ENCODE peak calls at places on chromosomes 6 and 20, in eight cellular contexts. One of them, this sample, is unnamed.

GRCh38 chr20:50110141-50111047 is 2.6 kb downstream of the UBE2V1 start:
- DNase-seq in fibroblast of mammary gland: peak; percentile 33
- DNase-seq in A673: no peak
- DNase-seq in NT2/D1: no peak
- DNase-seq in lower lobe of right lung: no peak
- DNase-seq in right lobe of liver: no peak
- DNase-seq in A549: no peak
- DNase-seq in SK-N-SH: no peak
- DNase-seq in this sample: no peak

GRCh38 chr6:143362192-143362558 is 88.3 kb downstream of the ADAT2 start:
- DNase-seq in A549: no peak
- DNase-seq in right lobe of liver: no peak
- DNase-seq in NT2/D1: no peak
- DNase-seq in fibroblast of mammary gland: no peak
- DNase-seq in lower lobe of right lung: no peak
- DNase-seq in A673: no peak
- DNase-seq in SK-N-SH: no peak
- DNase-seq in this sample: no peak

GRCh38 chr20:32706486-32706885 is 32.7 kb upstream of the C20orf203 start:
- DNase-seq in NT2/D1: no peak
- DNase-seq in A673: no peak
- DNase-seq in right lobe of liver: no peak
- DNase-seq in lower lobe of right lung: no peak
- DNase-seq in fibroblast of mammary gland: no peak
- DNase-seq in A549: no peak
- DNase-seq in SK-N-SH: no peak
- DNase-seq in this sample: no peak

GRCh38 chr6:84019171-84019570 is 14.4 kb upstream of the MRAP2 start:
- DNase-seq in A549: no peak
- DNase-seq in SK-N-SH: no peak
- DNase-seq in A673: no peak
- DNase-seq in fibroblast of mammary gland: no peak
- DNase-seq in lower lobe of right lung: no peak
- DNase-seq in NT2/D1: no peak
- DNase-seq in right lobe of liver: no peak
- DNase-seq in this sample: no peak

GRCh38 chr6:113015249-113015648 is 668.1 kb downstream of the RFPL4B start:
- DNase-seq in right lobe of liver: no peak
- DNase-seq in SK-N-SH: no peak
- DNase-seq in A673: no peak
- DNase-seq in fibroblast of mammary gland: peak; percentile 82
- DNase-seq in NT2/D1: no peak
- DNase-seq in A549: no peak
- DNase-seq in lower lobe of right lung: no peak
- DNase-seq in this sample: no peak

GRCh38 chr20:53933232-53933846 is 137.1 kb downstream of the BCAS1 start:
- DNase-seq in right lobe of liver: no peak
- DNase-seq in lower lobe of right lung: no peak
- DNase-seq in A673: no peak
- DNase-seq in fibroblast of mammary gland: no peak
- DNase-seq in A549: no peak
- DNase-seq in NT2/D1: no peak
- DNase-seq in SK-N-SH: no peak
- DNase-seq in this sample: no peak

GRCh38 chr6:31907158-31907813 is 5.4 kb upstream of the ZBTB12 start:
- DNase-seq in NT2/D1: no peak
- DNase-seq in A549: no peak
- DNase-seq in SK-N-SH: no peak
- DNase-seq in fibroblast of mammary gland: peak; percentile 91
- DNase-seq in lower lobe of right lung: no peak
- DNase-seq in right lobe of liver: no peak
- DNase-seq in A673: peak; percentile 63
- DNase-seq in this sample: peak; percentile 33

GRCh38 chr20:2151805-2152727 is 50.4 kb downstream of the STK35 start:
- DNase-seq in NT2/D1: no peak
- DNase-seq in fibroblast of mammary gland: peak; percentile 75
- DNase-seq in A673: no peak
- DNase-seq in A549: no peak
- DNase-seq in SK-N-SH: peak; percentile 68
- DNase-seq in right lobe of liver: no peak
- DNase-seq in lower lobe of right lung: no peak
- DNase-seq in this sample: no peak

GRCh38 chr20:58888103-58888502 is 35.6 kb downstream of the GNAS start:
- DNase-seq in fibroblast of mammary gland: no peak
- DNase-seq in lower lobe of right lung: no peak
- DNase-seq in A673: no peak
- DNase-seq in A549: no peak
- DNase-seq in SK-N-SH: no peak
- DNase-seq in right lobe of liver: no peak
- DNase-seq in NT2/D1: no peak
- DNase-seq in this sample: no peak

GRCh38 chr6:169589293-169589692 is 112.5 kb downstream of the WDR27 start:
- DNase-seq in SK-N-SH: no peak
- DNase-seq in A673: no peak
- DNase-seq in fibroblast of mammary gland: peak; percentile 54
- DNase-seq in right lobe of liver: no peak
- DNase-seq in NT2/D1: no peak
- DNase-seq in lower lobe of right lung: no peak
- DNase-seq in A549: no peak
- DNase-seq in this sample: no peak

GRCh38 chr6:33983109-33983475 is 162.8 kb downstream of the GRM4 start:
- DNase-seq in A673: no peak
- DNase-seq in fibroblast of mammary gland: peak; percentile 31
- DNase-seq in A549: peak; percentile 35
- DNase-seq in NT2/D1: no peak
- DNase-seq in right lobe of liver: peak; percentile 36
- DNase-seq in lower lobe of right lung: peak; percentile 61
- DNase-seq in SK-N-SH: peak; percentile 36
- DNase-seq in this sample: no peak

GRCh38 chr20:44109951-44110361 is 77.0 kb downstream of the JPH2 start:
- DNase-seq in lower lobe of right lung: no peak
- DNase-seq in SK-N-SH: no peak
- DNase-seq in A673: no peak
- DNase-seq in NT2/D1: no peak
- DNase-seq in A549: no peak
- DNase-seq in fibroblast of mammary gland: no peak
- DNase-seq in right lobe of liver: no peak
- DNase-seq in this sample: peak; percentile 21

GRCh38 chr20:8250539-8251200 is 118.6 kb downstream of the PLCB1 start:
- DNase-seq in A549: no peak
- DNase-seq in SK-N-SH: no peak
- DNase-seq in NT2/D1: no peak
- DNase-seq in A673: no peak
- DNase-seq in fibroblast of mammary gland: no peak
- DNase-seq in right lobe of liver: no peak
- DNase-seq in lower lobe of right lung: no peak
- DNase-seq in this sample: no peak

GRCh38 chr6:5457983-5458683 is 196.8 kb downstream of the FARS2 start:
- DNase-seq in A673: no peak
- DNase-seq in SK-N-SH: no peak
- DNase-seq in NT2/D1: no peak
- DNase-seq in lower lobe of right lung: peak; percentile 76
- DNase-seq in right lobe of liver: peak; percentile 85
- DNase-seq in fibroblast of mammary gland: no peak
- DNase-seq in A549: no peak
- DNase-seq in this sample: no peak

GRCh38 chr6:127518710-127519468 is at the start of gene MTCL3:
- DNase-seq in fibroblast of mammary gland: peak; percentile 75
- DNase-seq in right lobe of liver: no peak
- DNase-seq in lower lobe of right lung: no peak
- DNase-seq in NT2/D1: no peak
- DNase-seq in SK-N-SH: peak; percentile 76
- DNase-seq in A549: peak; percentile 76
- DNase-seq in A673: peak; percentile 96
- DNase-seq in this sample: peak; percentile 86

GRCh38 chr6:38192486-38192885 is 373.0 kb downstream of the ZFAND3 start:
- DNase-seq in fibroblast of mammary gland: no peak
- DNase-seq in lower lobe of right lung: no peak
- DNase-seq in right lobe of liver: no peak
- DNase-seq in NT2/D1: no peak
- DNase-seq in A673: no peak
- DNase-seq in SK-N-SH: no peak
- DNase-seq in A549: no peak
- DNase-seq in this sample: no peak

GRCh38 chr20:1952737-1953530 is 40.9 kb downstream of the PDYN start:
- DNase-seq in SK-N-SH: no peak
- DNase-seq in A673: peak; percentile 90
- DNase-seq in lower lobe of right lung: no peak
- DNase-seq in right lobe of liver: no peak
- DNase-seq in A549: no peak
- DNase-seq in fibroblast of mammary gland: no peak
- DNase-seq in NT2/D1: no peak
- DNase-seq in this sample: no peak

GRCh38 chr6:27890351-27891299 is 21.6 kb downstream of the OR2B2 start:
- DNase-seq in A549: peak; percentile 66
- DNase-seq in lower lobe of right lung: peak; percentile 65
- DNase-seq in fibroblast of mammary gland: peak; percentile 95
- DNase-seq in right lobe of liver: peak; percentile 60
- DNase-seq in SK-N-SH: peak; percentile 75
- DNase-seq in NT2/D1: no peak
- DNase-seq in A673: peak; percentile 95
- DNase-seq in this sample: peak; percentile 87

GRCh38 chr6:144194293-144194828 is 44.0 kb downstream of the STX11 start:
- DNase-seq in SK-N-SH: no peak
- DNase-seq in fibroblast of mammary gland: no peak
- DNase-seq in lower lobe of right lung: no peak
- DNase-seq in A673: no peak
- DNase-seq in A549: no peak
- DNase-seq in NT2/D1: no peak
- DNase-seq in right lobe of liver: no peak
- DNase-seq in this sample: no peak

GRCh38 chr6:151107897-151108427 is 131.8 kb upstream of the AKAP12 start:
- DNase-seq in SK-N-SH: no peak
- DNase-seq in right lobe of liver: no peak
- DNase-seq in lower lobe of right lung: no peak
- DNase-seq in fibroblast of mammary gland: no peak
- DNase-seq in A549: no peak
- DNase-seq in NT2/D1: no peak
- DNase-seq in A673: no peak
- DNase-seq in this sample: no peak

GRCh38 chr20:22775671-22776139 is 191.3 kb upstream of the FOXA2 start:
- DNase-seq in lower lobe of right lung: no peak
- DNase-seq in A673: no peak
- DNase-seq in right lobe of liver: no peak
- DNase-seq in A549: peak; percentile 86
- DNase-seq in NT2/D1: no peak
- DNase-seq in fibroblast of mammary gland: peak; percentile 74
- DNase-seq in SK-N-SH: no peak
- DNase-seq in this sample: no peak

GRCh38 chr20:49403911-49404310 is 78.6 kb downstream of the KCNB1 start:
- DNase-seq in SK-N-SH: no peak
- DNase-seq in right lobe of liver: no peak
- DNase-seq in fibroblast of mammary gland: no peak
- DNase-seq in lower lobe of right lung: no peak
- DNase-seq in NT2/D1: no peak
- DNase-seq in A549: no peak
- DNase-seq in A673: no peak
- DNase-seq in this sample: no peak

DNA sequence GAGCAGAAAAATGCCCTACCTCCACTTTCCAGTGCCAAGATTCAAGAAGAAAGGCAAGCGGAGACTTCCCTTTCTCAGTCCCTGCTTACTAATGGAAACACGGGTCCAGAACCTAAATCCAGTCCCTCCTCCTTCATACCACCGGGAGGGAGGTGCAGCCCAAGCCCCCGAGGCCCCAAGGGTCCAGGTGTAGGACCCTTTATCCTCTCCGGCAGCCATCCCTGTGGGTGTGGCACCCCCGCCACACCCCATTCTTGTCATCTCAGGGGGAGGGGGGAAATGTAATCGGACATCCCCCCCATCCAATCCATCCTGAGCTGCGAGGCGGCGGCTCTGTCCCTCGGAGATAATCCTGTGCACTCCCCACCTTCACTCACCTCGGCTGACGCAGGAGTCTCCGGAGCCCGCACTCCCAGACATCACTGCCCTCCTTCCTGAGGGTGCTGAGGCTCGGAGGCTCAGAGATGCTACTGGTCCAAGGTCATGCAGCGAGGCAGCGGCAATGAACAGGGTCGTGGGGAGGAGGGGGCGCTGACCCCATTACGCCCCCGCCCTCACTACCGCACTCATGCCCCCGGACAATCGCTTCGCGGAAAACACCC is 620 bp downstream of the ADISSP start:
- DNase-seq in A549: no peak
- DNase-seq in fibroblast of mammary gland: no peak
- DNase-seq in A673: no peak
- DNase-seq in NT2/D1: no peak
- DNase-seq in right lobe of liver: peak; percentile 38
- DNase-seq in lower lobe of right lung: peak; percentile 50
- DNase-seq in SK-N-SH: no peak
- DNase-seq in this sample: peak; percentile 59
- H3K4me3 ChIP-seq in A549: peak overlapping the region; percentile 87
- H3K4me3 ChIP-seq in fibroblast of mammary gland: peak overlapping the region; percentile 67
- H3K4me3 ChIP-seq in A673: peak overlapping the region; percentile 82
- H3K4me3 ChIP-seq in NT2/D1: peak overlapping the region; percentile 86
- H3K4me3 ChIP-seq in right lobe of liver: peak overlapping the region; percentile 59
- H3K4me3 ChIP-seq in lower lobe of right lung: peak overlapping the region; percentile 65
- H3K4me3 ChIP-seq in SK-N-SH: peak overlapping the region; percentile 83
- H3K4me3 ChIP-seq in this sample: peak overlapping the region; percentile 68

GRCh38 chr6:96562886-96563285 is at the start of gene FHL5:
- DNase-seq in A673: peak; percentile 57
- DNase-seq in SK-N-SH: no peak
- DNase-seq in lower lobe of right lung: no peak
- DNase-seq in fibroblast of mammary gland: no peak
- DNase-seq in right lobe of liver: no peak
- DNase-seq in A549: no peak
- DNase-seq in NT2/D1: no peak
- DNase-seq in this sample: no peak
- H3K4me3 ChIP-seq in A673: peak within 1 kb of the TSS; percentile 4
- H3K4me3 ChIP-seq in SK-N-SH: no peak within 1 kb of the TSS
- H3K4me3 ChIP-seq in lower lobe of right lung: peak within 1 kb of the TSS; percentile 34
- H3K4me3 ChIP-seq in fibroblast of mammary gland: no peak within 1 kb of the TSS
- H3K4me3 ChIP-seq in right lobe of liver: no peak within 1 kb of the TSS
- H3K4me3 ChIP-seq in A549: no peak within 1 kb of the TSS
- H3K4me3 ChIP-seq in NT2/D1: no peak within 1 kb of the TSS
- H3K4me3 ChIP-seq in this sample: no peak within 1 kb of the TSS

DNA sequence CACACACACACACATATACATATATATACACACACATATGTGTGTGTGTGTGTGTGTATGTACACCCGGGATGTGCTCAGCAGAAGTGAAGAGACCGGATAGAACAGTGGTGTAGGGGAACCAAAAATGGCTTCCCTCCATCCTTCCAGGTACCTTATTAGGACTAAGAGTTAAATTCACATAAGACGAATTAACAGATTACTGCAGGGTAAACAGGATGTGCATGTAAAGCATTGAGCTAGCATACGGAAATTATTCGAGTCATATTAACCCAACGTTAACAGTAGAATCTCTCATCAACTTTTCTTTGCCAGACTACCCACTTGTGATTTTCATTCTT is 658 bp downstream of the CSTF1 start:
- DNase-seq in NT2/D1: no peak
- DNase-seq in A673: peak; percentile 11
- DNase-seq in SK-N-SH: peak; percentile 34
- DNase-seq in lower lobe of right lung: no peak
- DNase-seq in fibroblast of mammary gland: no peak
- DNase-seq in A549: no peak
- DNase-seq in right lobe of liver: no peak
- DNase-seq in this sample: no peak
- H3K4me3 ChIP-seq in NT2/D1: peak overlapping the region; percentile 97
- H3K4me3 ChIP-seq in A673: peak overlapping the region; percentile 81
- H3K4me3 ChIP-seq in SK-N-SH: peak overlapping the region; percentile 98
- H3K4me3 ChIP-seq in lower lobe of right lung: peak overlapping the region; percentile 94
- H3K4me3 ChIP-seq in fibroblast of mammary gland: peak overlapping the region; percentile 67
- H3K4me3 ChIP-seq in A549: peak overlapping the region; percentile 85
- H3K4me3 ChIP-seq in right lobe of liver: peak overlapping the region; percentile 75
- H3K4me3 ChIP-seq in this sample: peak overlapping the region; percentile 73

GRCh38 chr6:10409766-10410209 is 5.1 kb downstream of the TFAP2A start:
- DNase-seq in right lobe of liver: no peak
- DNase-seq in NT2/D1: no peak
- DNase-seq in fibroblast of mammary gland: no peak
- DNase-seq in lower lobe of right lung: no peak
- DNase-seq in SK-N-SH: no peak
- DNase-seq in A673: no peak
- DNase-seq in A549: no peak
- DNase-seq in this sample: peak; percentile 39
- H3K4me3 ChIP-seq in right lobe of liver: no peak overlapping the region
- H3K4me3 ChIP-seq in NT2/D1: no peak overlapping the region
- H3K4me3 ChIP-seq in fibroblast of mammary gland: no peak overlapping the region
- H3K4me3 ChIP-seq in lower lobe of right lung: no peak overlapping the region
- H3K4me3 ChIP-seq in SK-N-SH: no peak overlapping the region
- H3K4me3 ChIP-seq in A673: peak overlapping the region; percentile 75
- H3K4me3 ChIP-seq in A549: peak overlapping the region; percentile 52
- H3K4me3 ChIP-seq in this sample: no peak overlapping the region